ENCODE peak calls at places on chromosomes 6 and 20, in ten cellular contexts. One of them, this sample, is unnamed.

GRCh38 chr6:137707590-137708360 is 159.3 kb upstream of the TNFAIP3 start:
- DNase-seq in activated T-helper 1 cell treated with anti-CD3 and anti-CD28 coated beads, Interleukin-2, amount 50 U/mL, for 16 hours: peak; percentile 43
- DNase-seq in neuronal stem cell: peak; percentile 24
- DNase-seq in B cell: peak; percentile 82
- DNase-seq in H4: peak; percentile 65
- DNase-seq in BE2C: peak; percentile 47
- DNase-seq in C1 segment of cervical spinal cord: no peak
- DNase-seq in AG10803: peak; percentile 86
- DNase-seq in Jurkat, Clone E6-1: peak; percentile 94
- DNase-seq in stimulated activated CD4-positive, alpha-beta T cell treated with anti-CD3 and anti-CD28 coated beads, Interleukin-2, amount 100 ng/mL, for 48 hours: peak; percentile 51
- DNase-seq in this sample: peak; percentile 81

GRCh38 chr20:25750765-25751696 is 54.4 kb upstream of the ZNF337 start:
- DNase-seq in activated T-helper 1 cell treated with anti-CD3 and anti-CD28 coated beads, Interleukin-2, amount 50 U/mL, for 16 hours: no peak
- DNase-seq in neuronal stem cell: no peak
- DNase-seq in B cell: peak; percentile 73
- DNase-seq in H4: no peak
- DNase-seq in BE2C: peak; percentile 66
- DNase-seq in C1 segment of cervical spinal cord: no peak
- DNase-seq in AG10803: peak; percentile 22
- DNase-seq in Jurkat, Clone E6-1: no peak
- DNase-seq in stimulated activated CD4-positive, alpha-beta T cell treated with anti-CD3 and anti-CD28 coated beads, Interleukin-2, amount 100 ng/mL, for 48 hours: peak; percentile 41
- DNase-seq in this sample: no peak

GRCh38 chr6:35065441-35065800 is 75.7 kb downstream of the TCP11 start:
- DNase-seq in activated T-helper 1 cell treated with anti-CD3 and anti-CD28 coated beads, Interleukin-2, amount 50 U/mL, for 16 hours: no peak
- DNase-seq in neuronal stem cell: no peak
- DNase-seq in B cell: no peak
- DNase-seq in H4: no peak
- DNase-seq in BE2C: no peak
- DNase-seq in C1 segment of cervical spinal cord: no peak
- DNase-seq in AG10803: no peak
- DNase-seq in Jurkat, Clone E6-1: no peak
- DNase-seq in stimulated activated CD4-positive, alpha-beta T cell treated with anti-CD3 and anti-CD28 coated beads, Interleukin-2, amount 100 ng/mL, for 48 hours: no peak
- DNase-seq in this sample: no peak

GRCh38 chr6:140071115-140071514 is 696.7 kb upstream of the CITED2 start:
- DNase-seq in activated T-helper 1 cell treated with anti-CD3 and anti-CD28 coated beads, Interleukin-2, amount 50 U/mL, for 16 hours: no peak
- DNase-seq in neuronal stem cell: no peak
- DNase-seq in B cell: no peak
- DNase-seq in H4: peak; percentile 46
- DNase-seq in BE2C: peak; percentile 27
- DNase-seq in C1 segment of cervical spinal cord: no peak
- DNase-seq in AG10803: peak; percentile 93
- DNase-seq in Jurkat, Clone E6-1: no peak
- DNase-seq in stimulated activated CD4-positive, alpha-beta T cell treated with anti-CD3 and anti-CD28 coated beads, Interleukin-2, amount 100 ng/mL, for 48 hours: no peak
- DNase-seq in this sample: no peak

GRCh38 chr20:36214684-36215256 is 21.5 kb upstream of the AAR2 start:
- DNase-seq in activated T-helper 1 cell treated with anti-CD3 and anti-CD28 coated beads, Interleukin-2, amount 50 U/mL, for 16 hours: no peak
- DNase-seq in neuronal stem cell: no peak
- DNase-seq in B cell: peak; percentile 43
- DNase-seq in H4: peak; percentile 22
- DNase-seq in BE2C: no peak
- DNase-seq in C1 segment of cervical spinal cord: no peak
- DNase-seq in AG10803: peak; percentile 23
- DNase-seq in Jurkat, Clone E6-1: no peak
- DNase-seq in stimulated activated CD4-positive, alpha-beta T cell treated with anti-CD3 and anti-CD28 coated beads, Interleukin-2, amount 100 ng/mL, for 48 hours: no peak
- DNase-seq in this sample: peak; percentile 7

GRCh38 chr20:58892126-58892931 is 39.8 kb downstream of the GNAS start:
- DNase-seq in activated T-helper 1 cell treated with anti-CD3 and anti-CD28 coated beads, Interleukin-2, amount 50 U/mL, for 16 hours: peak; percentile 42
- DNase-seq in neuronal stem cell: peak; percentile 67
- DNase-seq in B cell: peak; percentile 87
- DNase-seq in H4: peak; percentile 63
- DNase-seq in BE2C: peak; percentile 91
- DNase-seq in C1 segment of cervical spinal cord: no peak
- DNase-seq in AG10803: peak; percentile 58
- DNase-seq in Jurkat, Clone E6-1: peak; percentile 69
- DNase-seq in stimulated activated CD4-positive, alpha-beta T cell treated with anti-CD3 and anti-CD28 coated beads, Interleukin-2, amount 100 ng/mL, for 48 hours: peak; percentile 66
- DNase-seq in this sample: peak; percentile 68

GRCh38 chr6:9659848-9660247 is 755.0 kb downstream of the TFAP2A start:
- DNase-seq in activated T-helper 1 cell treated with anti-CD3 and anti-CD28 coated beads, Interleukin-2, amount 50 U/mL, for 16 hours: no peak
- DNase-seq in neuronal stem cell: no peak
- DNase-seq in B cell: no peak
- DNase-seq in H4: peak; percentile 10
- DNase-seq in BE2C: no peak
- DNase-seq in C1 segment of cervical spinal cord: no peak
- DNase-seq in AG10803: no peak
- DNase-seq in Jurkat, Clone E6-1: peak; percentile 1
- DNase-seq in stimulated activated CD4-positive, alpha-beta T cell treated with anti-CD3 and anti-CD28 coated beads, Interleukin-2, amount 100 ng/mL, for 48 hours: no peak
- DNase-seq in this sample: no peak

GRCh38 chr6:32255212-32256153 is 31.6 kb upstream of the NOTCH4 start:
- DNase-seq in activated T-helper 1 cell treated with anti-CD3 and anti-CD28 coated beads, Interleukin-2, amount 50 U/mL, for 16 hours: peak; percentile 7
- DNase-seq in neuronal stem cell: peak; percentile 68
- DNase-seq in B cell: peak; percentile 81
- DNase-seq in H4: peak; percentile 91
- DNase-seq in BE2C: peak; percentile 39
- DNase-seq in C1 segment of cervical spinal cord: no peak
- DNase-seq in AG10803: peak; percentile 91
- DNase-seq in Jurkat, Clone E6-1: no peak
- DNase-seq in stimulated activated CD4-positive, alpha-beta T cell treated with anti-CD3 and anti-CD28 coated beads, Interleukin-2, amount 100 ng/mL, for 48 hours: peak; percentile 52
- DNase-seq in this sample: no peak

GRCh38 chr6:30891816-30892553 is 7.7 kb downstream of the DDR1 start:
- DNase-seq in activated T-helper 1 cell treated with anti-CD3 and anti-CD28 coated beads, Interleukin-2, amount 50 U/mL, for 16 hours: no peak
- DNase-seq in neuronal stem cell: no peak
- DNase-seq in B cell: no peak
- DNase-seq in H4: no peak
- DNase-seq in BE2C: no peak
- DNase-seq in C1 segment of cervical spinal cord: no peak
- DNase-seq in AG10803: no peak
- DNase-seq in Jurkat, Clone E6-1: no peak
- DNase-seq in stimulated activated CD4-positive, alpha-beta T cell treated with anti-CD3 and anti-CD28 coated beads, Interleukin-2, amount 100 ng/mL, for 48 hours: no peak
- DNase-seq in this sample: no peak

GRCh38 chr20:32440758-32441078 is 82.6 kb downstream of the ASXL1 start:
- DNase-seq in activated T-helper 1 cell treated with anti-CD3 and anti-CD28 coated beads, Interleukin-2, amount 50 U/mL, for 16 hours: no peak
- DNase-seq in neuronal stem cell: no peak
- DNase-seq in B cell: no peak
- DNase-seq in H4: no peak
- DNase-seq in BE2C: no peak
- DNase-seq in C1 segment of cervical spinal cord: no peak
- DNase-seq in AG10803: no peak
- DNase-seq in Jurkat, Clone E6-1: no peak
- DNase-seq in stimulated activated CD4-positive, alpha-beta T cell treated with anti-CD3 and anti-CD28 coated beads, Interleukin-2, amount 100 ng/mL, for 48 hours: no peak
- DNase-seq in this sample: no peak

GRCh38 chr6:87879144-87879861 is 168.3 kb upstream of the SPACA1 start:
- DNase-seq in activated T-helper 1 cell treated with anti-CD3 and anti-CD28 coated beads, Interleukin-2, amount 50 U/mL, for 16 hours: no peak
- DNase-seq in neuronal stem cell: no peak
- DNase-seq in B cell: peak; percentile 19
- DNase-seq in H4: peak; percentile 4
- DNase-seq in BE2C: no peak
- DNase-seq in C1 segment of cervical spinal cord: no peak
- DNase-seq in AG10803: peak; percentile 63
- DNase-seq in Jurkat, Clone E6-1: no peak
- DNase-seq in stimulated activated CD4-positive, alpha-beta T cell treated with anti-CD3 and anti-CD28 coated beads, Interleukin-2, amount 100 ng/mL, for 48 hours: no peak
- DNase-seq in this sample: no peak

GRCh38 chr6:89454300-89454699 is 21.3 kb downstream of the ANKRD6 start:
- DNase-seq in activated T-helper 1 cell treated with anti-CD3 and anti-CD28 coated beads, Interleukin-2, amount 50 U/mL, for 16 hours: no peak
- DNase-seq in neuronal stem cell: no peak
- DNase-seq in B cell: no peak
- DNase-seq in H4: no peak
- DNase-seq in BE2C: no peak
- DNase-seq in C1 segment of cervical spinal cord: no peak
- DNase-seq in AG10803: peak; percentile 2
- DNase-seq in Jurkat, Clone E6-1: no peak
- DNase-seq in stimulated activated CD4-positive, alpha-beta T cell treated with anti-CD3 and anti-CD28 coated beads, Interleukin-2, amount 100 ng/mL, for 48 hours: no peak
- DNase-seq in this sample: no peak

GRCh38 chr6:81589465-81590313 is 162.8 kb downstream of the TENT5A start:
- DNase-seq in activated T-helper 1 cell treated with anti-CD3 and anti-CD28 coated beads, Interleukin-2, amount 50 U/mL, for 16 hours: no peak
- DNase-seq in neuronal stem cell: no peak
- DNase-seq in B cell: no peak
- DNase-seq in H4: no peak
- DNase-seq in BE2C: peak; percentile 22
- DNase-seq in C1 segment of cervical spinal cord: no peak
- DNase-seq in AG10803: no peak
- DNase-seq in Jurkat, Clone E6-1: no peak
- DNase-seq in stimulated activated CD4-positive, alpha-beta T cell treated with anti-CD3 and anti-CD28 coated beads, Interleukin-2, amount 100 ng/mL, for 48 hours: no peak
- DNase-seq in this sample: no peak

GRCh38 chr6:130127195-130127594 is 95.6 kb downstream of the SAMD3 start:
- DNase-seq in activated T-helper 1 cell treated with anti-CD3 and anti-CD28 coated beads, Interleukin-2, amount 50 U/mL, for 16 hours: no peak
- DNase-seq in neuronal stem cell: no peak
- DNase-seq in B cell: no peak
- DNase-seq in H4: no peak
- DNase-seq in BE2C: no peak
- DNase-seq in C1 segment of cervical spinal cord: no peak
- DNase-seq in AG10803: no peak
- DNase-seq in Jurkat, Clone E6-1: no peak
- DNase-seq in stimulated activated CD4-positive, alpha-beta T cell treated with anti-CD3 and anti-CD28 coated beads, Interleukin-2, amount 100 ng/mL, for 48 hours: no peak
- DNase-seq in this sample: no peak

GRCh38 chr6:156065838-156066237 is 610.2 kb upstream of the NOX3 start:
- DNase-seq in activated T-helper 1 cell treated with anti-CD3 and anti-CD28 coated beads, Interleukin-2, amount 50 U/mL, for 16 hours: no peak
- DNase-seq in neuronal stem cell: no peak
- DNase-seq in B cell: no peak
- DNase-seq in H4: no peak
- DNase-seq in BE2C: no peak
- DNase-seq in C1 segment of cervical spinal cord: no peak
- DNase-seq in AG10803: no peak
- DNase-seq in Jurkat, Clone E6-1: no peak
- DNase-seq in stimulated activated CD4-positive, alpha-beta T cell treated with anti-CD3 and anti-CD28 coated beads, Interleukin-2, amount 100 ng/mL, for 48 hours: no peak
- DNase-seq in this sample: no peak

GRCh38 chr6:139295906-139296305 is 4.1 kb upstream of the TXLNB start:
- DNase-seq in activated T-helper 1 cell treated with anti-CD3 and anti-CD28 coated beads, Interleukin-2, amount 50 U/mL, for 16 hours: no peak
- DNase-seq in neuronal stem cell: no peak
- DNase-seq in B cell: peak; percentile 56
- DNase-seq in H4: no peak
- DNase-seq in BE2C: no peak
- DNase-seq in C1 segment of cervical spinal cord: no peak
- DNase-seq in AG10803: no peak
- DNase-seq in Jurkat, Clone E6-1: no peak
- DNase-seq in stimulated activated CD4-positive, alpha-beta T cell treated with anti-CD3 and anti-CD28 coated beads, Interleukin-2, amount 100 ng/mL, for 48 hours: no peak
- DNase-seq in this sample: no peak

GRCh38 chr6:18415671-18416340 is 28.7 kb downstream of the RNF144B start:
- DNase-seq in activated T-helper 1 cell treated with anti-CD3 and anti-CD28 coated beads, Interleukin-2, amount 50 U/mL, for 16 hours: no peak
- DNase-seq in neuronal stem cell: no peak
- DNase-seq in B cell: no peak
- DNase-seq in H4: no peak
- DNase-seq in BE2C: no peak
- DNase-seq in C1 segment of cervical spinal cord: no peak
- DNase-seq in AG10803: peak; percentile 52
- DNase-seq in Jurkat, Clone E6-1: no peak
- DNase-seq in stimulated activated CD4-positive, alpha-beta T cell treated with anti-CD3 and anti-CD28 coated beads, Interleukin-2, amount 100 ng/mL, for 48 hours: no peak
- DNase-seq in this sample: no peak

This sample was measured in HL-60.